ENCODE peak calls at places on chromosomes 2 and 18, in six cellular contexts. One of them, this sample, is unnamed.

GRCh38 chr18:44900627-44901026 is 219.9 kb downstream of the SETBP1 start:
- DNase-seq in mesenchymal stem cell: no peak
- DNase-seq in IMR-90: no peak
- DNase-seq in neuronal stem cell: no peak
- DNase-seq in H9: no peak
- DNase-seq in H1: no peak
- DNase-seq in this sample: no peak

GRCh38 chr18:23178661-23179081 is 43.4 kb downstream of the CABLES1 start:
- DNase-seq in mesenchymal stem cell: no peak
- DNase-seq in IMR-90: no peak
- DNase-seq in neuronal stem cell: no peak
- DNase-seq in H9: no peak
- DNase-seq in H1: no peak
- DNase-seq in this sample: no peak

GRCh38 chr2:231715499-231715837 is 7.1 kb downstream of the PTMA start:
- DNase-seq in mesenchymal stem cell: no peak
- DNase-seq in IMR-90: no peak
- DNase-seq in neuronal stem cell: no peak
- DNase-seq in H9: no peak
- DNase-seq in H1: no peak
- DNase-seq in this sample: no peak

GRCh38 chr2:238320246-238320647 is at the start of gene TRAF3IP1:
- DNase-seq in mesenchymal stem cell: peak; percentile 91
- DNase-seq in IMR-90: peak; percentile 89
- DNase-seq in neuronal stem cell: peak; percentile 96
- DNase-seq in H9: peak; percentile 95
- DNase-seq in H1: peak; percentile 94
- DNase-seq in this sample: peak; percentile 76

GRCh38 chr18:67597759-67598158 is 81.2 kb upstream of the DSEL start:
- DNase-seq in mesenchymal stem cell: no peak
- DNase-seq in IMR-90: no peak
- DNase-seq in neuronal stem cell: no peak
- DNase-seq in H9: no peak
- DNase-seq in H1: no peak
- DNase-seq in this sample: no peak

GRCh38 chr2:64283641-64284371 is 139.6 kb upstream of the PELI1 start:
- DNase-seq in mesenchymal stem cell: peak; percentile 80
- DNase-seq in IMR-90: no peak
- DNase-seq in neuronal stem cell: no peak
- DNase-seq in H9: no peak
- DNase-seq in H1: no peak
- DNase-seq in this sample: peak; percentile 76

GRCh38 chr2:217935245-217935879 is 67.4 kb downstream of the TNS1 start:
- DNase-seq in mesenchymal stem cell: no peak
- DNase-seq in IMR-90: peak; percentile 75
- DNase-seq in neuronal stem cell: no peak
- DNase-seq in H9: no peak
- DNase-seq in H1: no peak
- DNase-seq in this sample: no peak

GRCh38 chr18:44093253-44093652 is 587.4 kb upstream of the SETBP1 start:
- DNase-seq in mesenchymal stem cell: no peak
- DNase-seq in IMR-90: no peak
- DNase-seq in neuronal stem cell: no peak
- DNase-seq in H9: no peak
- DNase-seq in H1: no peak
- DNase-seq in this sample: no peak

GRCh38 chr2:36339819-36340218 is 15.8 kb upstream of the CRIM1 start:
- DNase-seq in mesenchymal stem cell: no peak
- DNase-seq in IMR-90: peak; percentile 55
- DNase-seq in neuronal stem cell: no peak
- DNase-seq in H9: no peak
- DNase-seq in H1: no peak
- DNase-seq in this sample: peak; percentile 34
- H2AK5ac ChIP-seq in mesenchymal stem cell: peak overlapping the region; percentile 10
- H2AK5ac ChIP-seq in IMR-90: peak overlapping the region; percentile 61
- H2AK5ac ChIP-seq in neuronal stem cell: no peak overlapping the region
- H2AK5ac ChIP-seq in H9: no peak overlapping the region
- H2AK5ac ChIP-seq in H1: no peak overlapping the region
- H2AK5ac ChIP-seq in this sample: no peak overlapping the region

DNA sequence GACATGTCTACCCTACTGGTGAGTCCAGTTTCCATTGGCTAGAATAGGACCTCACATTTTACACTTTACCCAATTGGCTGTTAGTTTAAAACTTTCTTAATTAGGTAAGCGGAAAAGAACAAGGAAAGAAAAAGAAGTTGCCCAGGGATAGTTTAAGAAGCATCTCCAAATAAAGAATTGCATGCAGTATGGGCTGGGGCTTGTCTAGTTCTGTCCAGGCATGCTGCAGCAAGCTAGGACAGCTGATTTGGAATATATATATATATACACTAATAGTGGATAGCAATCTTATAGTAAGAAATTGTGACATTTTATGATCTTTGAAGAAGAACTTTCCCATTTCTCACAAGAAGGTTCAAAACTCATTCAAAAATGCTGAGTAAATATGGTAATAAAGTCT is 90.0 kb upstream of the ERBB4 start:
- DNase-seq in mesenchymal stem cell: no peak
- DNase-seq in IMR-90: no peak
- DNase-seq in neuronal stem cell: no peak
- DNase-seq in H9: no peak
- DNase-seq in H1: no peak
- DNase-seq in this sample: no peak
- H3K9me3 ChIP-seq in mesenchymal stem cell: peaks cover 2% of the 10 kb centered on the region
- H3K9me3 ChIP-seq in IMR-90: no peaks in the 10 kb centered on the region
- H3K9me3 ChIP-seq in neuronal stem cell: no peaks in the 10 kb centered on the region
- H3K9me3 ChIP-seq in H9: no peaks in the 10 kb centered on the region
- H3K9me3 ChIP-seq in H1: no peaks in the 10 kb centered on the region
- H3K9me3 ChIP-seq in this sample: no peaks in the 10 kb centered on the region

DNA sequence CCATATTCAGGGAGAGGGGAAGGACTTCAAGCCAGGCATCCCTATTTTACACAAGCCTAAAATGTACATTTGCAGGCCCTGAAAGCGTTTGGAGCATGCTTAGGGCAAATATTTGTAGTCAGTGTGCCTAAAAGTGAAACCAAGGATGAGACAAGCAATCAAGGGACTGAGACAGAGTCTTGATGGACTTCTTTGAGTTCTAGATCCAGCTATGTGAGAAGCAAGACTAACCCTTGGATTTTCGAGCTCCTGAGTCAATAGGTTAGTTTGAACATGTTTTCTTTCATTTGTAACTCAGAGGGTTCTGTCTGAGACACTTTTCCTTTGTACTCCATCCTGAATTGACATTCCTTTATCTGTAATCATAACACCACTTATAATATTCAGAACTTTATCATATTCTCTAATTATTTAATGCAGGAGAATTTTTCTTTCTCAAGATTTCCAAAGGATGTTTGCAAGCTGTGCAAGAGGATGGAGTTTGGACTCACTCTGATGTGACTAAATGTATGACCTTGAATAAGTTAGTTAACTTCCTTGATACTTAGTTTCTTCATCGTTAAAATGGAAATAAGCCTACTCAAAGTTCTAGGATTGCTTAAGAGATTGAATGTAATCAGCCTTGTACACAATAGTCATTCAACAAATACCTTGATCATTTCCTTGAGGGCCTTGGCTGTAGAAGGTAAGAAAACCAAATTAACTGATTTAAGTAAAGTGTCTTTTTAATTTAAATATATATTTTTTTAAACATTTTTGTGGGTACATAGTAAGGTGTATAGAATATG is 1237.8 kb upstream of the ZEB2 start:
- DNase-seq in mesenchymal stem cell: no peak
- DNase-seq in IMR-90: no peak
- DNase-seq in neuronal stem cell: no peak
- DNase-seq in H9: no peak
- DNase-seq in H1: no peak
- DNase-seq in this sample: no peak
- H2AFZ ChIP-seq in mesenchymal stem cell: no peak overlapping the region
- H2AFZ ChIP-seq in IMR-90: peak overlapping the region; percentile 23
- H2AFZ ChIP-seq in neuronal stem cell: no peak overlapping the region
- H2AFZ ChIP-seq in H9: no peak overlapping the region
- H2AFZ ChIP-seq in H1: no peak overlapping the region
- H2AFZ ChIP-seq in this sample: no peak overlapping the region

DNA sequence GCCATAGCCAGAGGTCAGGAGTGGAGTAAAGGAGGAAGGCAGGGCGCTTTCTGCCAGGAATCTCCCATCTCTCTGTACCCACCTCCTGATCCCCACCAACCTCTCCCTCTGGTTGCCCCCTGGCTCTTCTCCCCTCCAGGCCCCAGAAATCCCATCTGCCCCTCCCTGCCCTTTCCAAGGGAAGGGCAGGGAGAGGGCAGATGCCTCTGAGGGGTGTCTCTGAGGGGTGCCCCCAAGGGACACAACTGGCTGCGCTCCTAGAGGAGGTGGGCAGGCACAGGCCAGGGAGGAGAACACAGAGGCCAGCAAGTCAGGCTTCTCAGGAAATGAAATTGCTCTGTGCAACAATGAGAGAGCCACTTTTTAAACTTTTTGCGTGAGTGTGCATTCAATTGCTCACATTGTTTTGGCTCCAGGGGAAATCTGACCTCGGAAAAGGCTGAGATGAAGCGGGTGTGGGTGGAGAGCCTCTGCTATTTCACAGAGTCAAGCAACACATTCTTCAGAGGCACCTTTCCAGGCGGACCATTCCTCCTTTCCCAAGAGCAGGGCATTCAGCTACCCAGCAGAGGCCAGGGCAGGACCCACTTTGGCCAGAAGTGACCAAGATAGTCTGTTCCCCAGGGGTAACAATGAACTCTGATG is 125.5 kb downstream of the SMAD7 start:
- DNase-seq in mesenchymal stem cell: no peak
- DNase-seq in IMR-90: peak; percentile 54
- DNase-seq in neuronal stem cell: no peak
- DNase-seq in H9: peak; percentile 14
- DNase-seq in H1: peak; percentile 29
- DNase-seq in this sample: no peak
- H2AK5ac ChIP-seq in mesenchymal stem cell: peak overlapping the region; percentile 74
- H2AK5ac ChIP-seq in IMR-90: peak overlapping the region; percentile 23
- H2AK5ac ChIP-seq in neuronal stem cell: no peak overlapping the region
- H2AK5ac ChIP-seq in H9: no peak overlapping the region
- H2AK5ac ChIP-seq in H1: no peak overlapping the region
- H2AK5ac ChIP-seq in this sample: peak overlapping the region; percentile 88

GRCh38 chr2:123165616-123166015 is 859.5 kb upstream of the CNTNAP5 start:
- DNase-seq in mesenchymal stem cell: no peak
- DNase-seq in IMR-90: no peak
- DNase-seq in neuronal stem cell: no peak
- DNase-seq in H9: no peak
- DNase-seq in H1: no peak
- DNase-seq in this sample: peak; percentile 5
- H3K9me3 ChIP-seq in mesenchymal stem cell: peaks cover 4% of the 10 kb centered on the region
- H3K9me3 ChIP-seq in IMR-90: peaks cover 3% of the 10 kb centered on the region
- H3K9me3 ChIP-seq in neuronal stem cell: no peaks in the 10 kb centered on the region
- H3K9me3 ChIP-seq in H9: no peaks in the 10 kb centered on the region
- H3K9me3 ChIP-seq in H1: peaks cover 3% of the 10 kb centered on the region
- H3K9me3 ChIP-seq in this sample: no peaks in the 10 kb centered on the region

GRCh38 chr2:86442642-86443005 is 1.5 kb downstream of the KDM3A start:
- DNase-seq in mesenchymal stem cell: peak; percentile 96
- DNase-seq in IMR-90: peak; percentile 94
- DNase-seq in neuronal stem cell: peak; percentile 30
- DNase-seq in H9: peak; percentile 73
- DNase-seq in H1: no peak
- DNase-seq in this sample: peak; percentile 83
- H2AFZ ChIP-seq in mesenchymal stem cell: no peak overlapping the region
- H2AFZ ChIP-seq in IMR-90: no peak overlapping the region
- H2AFZ ChIP-seq in neuronal stem cell: peak overlapping the region; percentile 73
- H2AFZ ChIP-seq in H9: no peak overlapping the region
- H2AFZ ChIP-seq in H1: no peak overlapping the region
- H2AFZ ChIP-seq in this sample: no peak overlapping the region

GRCh38 chr2:204272913-204273312 is 272.4 kb upstream of the PARD3B start:
- DNase-seq in mesenchymal stem cell: no peak
- DNase-seq in IMR-90: no peak
- DNase-seq in neuronal stem cell: no peak
- DNase-seq in H9: no peak
- DNase-seq in H1: no peak
- DNase-seq in this sample: no peak

GRCh38 chr2:204274991-204275390 is 270.3 kb upstream of the PARD3B start:
- DNase-seq in mesenchymal stem cell: no peak
- DNase-seq in IMR-90: no peak
- DNase-seq in neuronal stem cell: no peak
- DNase-seq in H9: no peak
- DNase-seq in H1: no peak
- DNase-seq in this sample: no peak

GRCh38 chr2:204272089-204272488 is 273.2 kb upstream of the PARD3B start:
- DNase-seq in mesenchymal stem cell: no peak
- DNase-seq in IMR-90: no peak
- DNase-seq in neuronal stem cell: no peak
- DNase-seq in H9: peak; percentile 43
- DNase-seq in H1: no peak
- DNase-seq in this sample: no peak

GRCh38 chr2:204277226-204277625 is 268.0 kb upstream of the PARD3B start:
- DNase-seq in mesenchymal stem cell: no peak
- DNase-seq in IMR-90: no peak
- DNase-seq in neuronal stem cell: no peak
- DNase-seq in H9: no peak
- DNase-seq in H1: no peak
- DNase-seq in this sample: no peak

DNA sequence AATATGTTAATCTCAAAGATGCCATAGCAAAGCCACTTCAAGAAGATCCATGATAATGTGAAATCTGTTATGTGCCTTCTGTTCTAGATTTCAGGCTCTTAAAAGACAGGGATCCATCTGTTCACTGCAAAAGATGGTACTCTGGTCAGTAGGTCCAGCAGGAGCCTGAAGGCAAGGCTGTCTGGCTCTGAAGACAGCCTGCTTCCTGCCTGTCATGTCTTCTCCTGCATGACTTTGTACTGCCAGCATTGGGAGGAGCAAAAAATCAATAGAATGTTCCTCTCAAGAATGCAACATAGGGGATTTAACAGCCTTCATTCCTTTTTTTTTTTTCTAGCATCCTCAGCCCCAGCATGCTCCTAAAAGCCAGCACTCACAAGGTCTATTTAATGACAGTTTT is 270.8 kb upstream of the PARD3B start:
- DNase-seq in mesenchymal stem cell: no peak
- DNase-seq in IMR-90: no peak
- DNase-seq in neuronal stem cell: no peak
- DNase-seq in H9: no peak
- DNase-seq in H1: no peak
- DNase-seq in this sample: peak; percentile 76
- H2AK5ac ChIP-seq in mesenchymal stem cell: no peak overlapping the region
- H2AK5ac ChIP-seq in IMR-90: no peak overlapping the region
- H2AK5ac ChIP-seq in neuronal stem cell: no peak overlapping the region
- H2AK5ac ChIP-seq in H9: no peak overlapping the region
- H2AK5ac ChIP-seq in H1: no peak overlapping the region
- H2AK5ac ChIP-seq in this sample: no peak overlapping the region

GRCh38 chr2:241730679-241731293 is 3.6 kb upstream of the D2HGDH start:
- DNase-seq in mesenchymal stem cell: no peak
- DNase-seq in IMR-90: no peak
- DNase-seq in neuronal stem cell: no peak
- DNase-seq in H9: no peak
- DNase-seq in H1: no peak
- DNase-seq in this sample: no peak
- H3K9me3 ChIP-seq in mesenchymal stem cell: no peaks in the 10 kb centered on the region
- H3K9me3 ChIP-seq in IMR-90: no peaks in the 10 kb centered on the region
- H3K9me3 ChIP-seq in neuronal stem cell: peaks cover 4% of the 10 kb centered on the region
- H3K9me3 ChIP-seq in H9: no peaks in the 10 kb centered on the region
- H3K9me3 ChIP-seq in H1: no peaks in the 10 kb centered on the region
- H3K9me3 ChIP-seq in this sample: peaks cover 4% of the 10 kb centered on the region